ENCODE peak calls at places on chromosomes 5 and 9, in six cellular contexts. O, I, Q, Z, H and A are unnamed samples.

GRCh38 chr9:114005371-114006154 is 72.5 kb downstream of the AMBP start:
- DNase-seq in H (peak; percentile 23), Q (no peak), O (no peak), Z (no peak), I (no peak), A (no peak)

GRCh38 chr9:32581512-32582143 is 8.7 kb upstream of the NDUFB6 start:
- DNase-seq in Z (no peak), H (peak; percentile 49), I (peak; percentile 61), Q (peak; percentile 25), O (no peak), A (no peak)

GRCh38 chr9:35651964-35652828 is 1.5 kb upstream of the SIT1 start:
- DNase-seq in H (no peak), I (peak; percentile 72), Z (no peak), O (no peak), Q (no peak), A (no peak)

GRCh38 chr9:99778308-99778707 is 43.4 kb upstream of the NR4A3 start:
- DNase-seq in I (no peak), H (no peak), Z (no peak), Q (no peak), O (no peak), A (no peak)

GRCh38 chr9:95157491-95158151 is 159.9 kb downstream of the FANCC start:
- DNase-seq in Q (no peak), O (peak; percentile 40), Z (no peak), H (no peak), I (peak; percentile 57), A (no peak)

GRCh38 chr5:143308726-143309125 is 94.8 kb downstream of the NR3C1 start:
- DNase-seq in H (no peak), Z (no peak), Q (no peak), I (no peak), O (no peak), A (no peak)

GRCh38 chr9:6680797-6681146 is 35.2 kb upstream of the GLDC start:
- DNase-seq in H (no peak), Z (peak; percentile 43), I (peak; percentile 68), O (no peak), Q (peak; percentile 52), A (peak; percentile 46)

GRCh38 chr5:158921441-158922262 is 178.1 kb downstream of the EBF1 start:
- DNase-seq in Z (no peak), O (peak; percentile 75), H (no peak), Q (no peak), I (no peak), A (no peak)

GRCh38 chr5:134511796-134512660 is 13.4 kb upstream of the JADE2 start:
- DNase-seq in Q (peak; percentile 37), I (peak; percentile 74), O (no peak), H (peak; percentile 73), Z (no peak), A (no peak)

GRCh38 chr5:17305964-17306725 is 88.7 kb downstream of the BASP1 start:
- DNase-seq in Q (no peak), H (peak; percentile 49), I (peak; percentile 9), O (no peak), Z (no peak), A (no peak)

GRCh38 chr5:40333459-40334241 is 346.1 kb upstream of the PTGER4 start:
- DNase-seq in Z (no peak), O (no peak), Q (no peak), I (no peak), H (no peak), A (no peak)

GRCh38 chr9:31573561-31573960 is 810.9 kb upstream of the ACO1 start:
- DNase-seq in Z (no peak), O (no peak), I (no peak), Q (no peak), H (no peak), A (no peak)

DNA sequence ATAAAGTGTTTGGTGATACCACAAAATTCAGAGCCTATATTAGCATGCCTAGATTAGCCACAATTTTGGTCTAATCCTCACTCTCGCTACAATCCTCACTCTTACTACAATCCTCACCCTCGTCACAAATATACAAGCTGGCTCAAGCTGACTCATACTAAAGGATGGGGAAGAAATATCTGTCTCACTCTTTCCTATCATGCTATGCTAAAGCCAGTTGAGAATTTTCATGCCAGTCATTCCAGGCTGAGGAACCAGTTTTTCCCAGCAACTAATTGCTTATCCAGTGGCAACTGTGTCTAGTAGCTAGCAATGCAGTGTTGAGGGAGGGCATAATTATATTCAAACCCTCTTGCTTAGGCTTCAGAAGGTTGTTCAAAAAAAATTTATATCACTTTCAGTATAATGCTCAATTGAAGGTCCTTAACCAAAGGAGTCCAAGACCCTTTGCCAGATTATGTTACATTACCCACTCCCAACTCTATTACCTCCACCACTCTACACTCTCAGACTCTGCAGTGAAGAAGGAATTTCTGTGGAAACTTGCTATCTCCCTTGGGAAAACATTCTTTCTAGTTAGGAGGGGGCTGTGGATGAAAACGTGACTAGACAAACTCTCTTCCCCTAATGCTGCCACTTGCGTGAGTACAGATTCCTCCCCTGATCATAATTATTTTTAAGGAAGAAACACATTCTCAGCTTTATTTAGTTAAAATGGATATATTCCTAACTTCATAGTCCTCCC is 810.3 kb upstream of the ACO1 start:
- DNase-seq in O (no peak), H (no peak), Z (no peak), I (no peak), Q (no peak), A (no peak)
- TF ChIP-seq TAF1 in O (no peak), H (no peak), Z (no peak), I (no peak), Q (no peak), A (no peak)

DNA sequence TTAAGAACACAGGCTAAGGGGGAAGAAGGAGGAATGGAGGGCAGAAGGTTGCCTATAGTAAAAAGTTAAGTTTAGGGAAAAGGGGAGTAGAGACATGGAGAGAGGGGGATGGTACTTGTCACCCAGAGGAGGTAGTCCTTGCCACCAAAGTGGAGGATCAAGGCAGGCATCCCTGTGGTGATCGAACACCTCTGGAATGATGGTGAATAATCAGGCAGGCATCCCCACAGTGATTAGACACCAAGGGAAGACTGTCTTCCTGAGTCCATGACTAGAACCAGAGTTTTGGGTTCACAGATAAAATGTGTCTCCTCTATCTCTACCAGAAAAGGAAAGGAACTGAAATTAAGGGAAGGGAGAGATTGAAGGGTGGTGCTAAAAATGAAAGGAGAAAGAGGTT is 19.2 kb upstream of the HMGCS1 start:
- DNase-seq in H (no peak), O (no peak), Z (no peak), Q (no peak), I (no peak), A (no peak)
- TF ChIP-seq POLR2AphosphoS5 in H (no peak), O (no peak), Z (no peak), Q (no peak), I (no peak), A (no peak)

DNA sequence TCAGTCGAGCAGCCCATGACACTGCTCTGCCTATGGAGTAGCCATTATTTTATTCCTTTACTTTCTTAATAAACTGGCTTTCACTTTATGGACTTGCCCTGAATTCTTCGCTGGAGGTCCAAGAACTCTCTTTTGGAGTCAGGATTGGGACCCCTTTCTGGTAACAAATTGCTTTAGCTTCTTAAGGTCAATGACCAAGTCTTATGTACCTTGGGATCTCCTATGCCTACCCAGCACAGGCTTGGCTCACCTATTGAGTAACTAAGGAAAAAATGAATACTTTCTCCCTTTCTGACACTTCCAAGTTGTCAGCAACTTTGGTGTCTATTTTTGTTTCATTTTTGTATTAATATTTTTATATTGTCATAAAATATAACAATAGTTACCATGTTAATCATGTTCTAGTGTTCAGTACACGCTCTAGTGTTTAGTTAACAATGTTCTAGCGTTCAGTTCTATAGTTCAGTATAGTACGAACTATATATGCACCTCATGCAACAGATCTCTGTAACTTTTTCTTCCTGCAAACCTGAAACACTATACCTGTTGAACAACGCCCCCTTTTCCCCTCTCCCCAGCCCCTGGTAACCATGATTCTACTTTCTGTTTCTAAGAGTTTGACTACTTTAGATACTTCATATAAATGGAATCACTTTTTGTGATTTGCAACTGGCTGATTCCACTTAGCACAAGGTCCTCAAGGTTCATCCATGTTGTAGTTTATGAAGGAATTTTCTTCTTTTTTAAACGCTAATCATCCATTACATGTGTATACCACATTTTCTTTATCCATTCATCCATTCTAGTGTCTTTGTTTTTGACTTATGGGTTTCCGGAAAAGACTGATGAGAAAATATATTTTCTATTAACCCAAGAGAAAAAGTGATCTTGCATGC is 1.8 kb upstream of the RHOBTB3 start:
- DNase-seq in O (no peak), I (no peak), Z (no peak), Q (no peak), H (no peak), A (no peak)
- TF ChIP-seq POLR2A in O (no peak), I (no peak), Z (no peak), Q (peak; percentile 100), H (no peak), A (no peak)

GRCh38 chr9:130682490-130683121 is 11.0 kb upstream of the EXOSC2 start:
- DNase-seq in Z (no peak), Q (peak; percentile 77), H (peak; percentile 88), I (peak; percentile 62), O (no peak), A (peak; percentile 58)
- TF ChIP-seq TAF1 in Z (no peak), Q (no peak), H (peak; percentile 35), I (no peak), O (no peak), A (no peak)